ENCODE peak calls at places on chromosome 18, in ten cellular contexts. Z is CD8-positive, alpha-beta T cell; T is stimulated activated CD4-positive, alpha-beta T cell treated with anti-CD3 and anti-CD28 coated beads, TNF-alpha, amount 100 ng/mL, for 1 hour; L is NCI-H1105 treated with DMSO at 0.1 percent for 48 hours; O is dorsolateral prefrontal cortex; V is Karpas-422; M is neural progenitor cell; J is GM12865; X is ELR; K is AG04450. F is an unnamed sample.

GRCh38 chr18:73296686-73297085 is 428.9 kb upstream of the NETO1 start:
- DNase-seq in Z (no peak), T (no peak), L (peak), O (no peak), V (no peak), M (no peak), J (no peak), X (no peak), K (no peak), F (no peak)

GRCh38 chr18:49656098-49656591 is 94.3 kb downstream of the LIPG start:
- DNase-seq in Z (no peak), T (no peak), L (no peak), O (no peak), V (no peak), M (no peak), J (no peak), X (peak), K (no peak), F (no peak)

GRCh38 chr18:76994086-76994654 is 138.4 kb downstream of the MBP start:
- DNase-seq in Z (no peak), T (no peak), L (no peak), O (no peak), V (no peak), M (no peak), J (no peak), X (no peak), K (peak), F (no peak)

GRCh38 chr18:61635901-61636528 is 256.8 kb downstream of the RNF152 start:
- DNase-seq in Z (no peak), T (no peak), L (peak), O (peak), V (peak), M (peak), J (peak), X (peak), K (peak), F (no peak)

GRCh38 chr18:3604626-3605408 is 154.8 kb downstream of the TGIF1 start:
- DNase-seq in Z (no peak), T (no peak), L (no peak), O (no peak), V (peak), M (peak), J (peak), X (peak), K (peak), F (no peak)

GRCh38 chr18:3593904-3594759 is 144.2 kb downstream of the TGIF1 start:
- DNase-seq in Z (peak), T (peak), L (peak), O (peak), V (peak), M (peak), J (peak), X (peak), K (peak), F (peak)

GRCh38 chr18:12430137-12430990 is 22.6 kb downstream of the PRELID3A start:
- DNase-seq in Z (no peak), T (no peak), L (no peak), O (no peak), V (no peak), M (no peak), J (no peak), X (no peak), K (no peak), F (no peak)

GRCh38 chr18:67243799-67244587 is 272.5 kb downstream of the DSEL start:
- DNase-seq in Z (no peak), T (no peak), L (no peak), O (no peak), V (no peak), M (no peak), J (no peak), X (peak), K (no peak), F (no peak)